ENCODE peak calls at places on chromosomes 2 and 18, in eight cellular contexts. B is lower leg skin, T is H54, R is A549, K is breast epithelium, O is K562, C is testis, Q is gastrocnemius medialis. D is an unnamed sample.

GRCh38 chr2:19864369-19864768 is 37.4 kb downstream of the TTC32 start:
- DNase-seq in B (no peak), T (no peak), R (no peak), K (no peak), O (no peak), C (no peak), Q (no peak), D (no peak)

GRCh38 chr2:207133862-207134519 is 31.8 kb downstream of the KLF7 start:
- DNase-seq in B (peak), T (peak), R (no peak), K (no peak), O (no peak), C (peak), Q (peak), D (no peak)

GRCh38 chr2:64329848-64330247 is 124.1 kb upstream of the LGALSL start:
- DNase-seq in B (no peak), T (no peak), R (no peak), K (no peak), O (no peak), C (no peak), Q (no peak), D (peak)

GRCh38 chr18:29157057-29157780 is 980.3 kb upstream of the CDH2 start:
- DNase-seq in B (no peak), T (no peak), R (no peak), K (no peak), O (no peak), C (no peak), Q (no peak), D (no peak)

GRCh38 chr2:26284132-26284531 is 39.4 kb downstream of the HADHB start:
- DNase-seq in B (no peak), T (peak), R (no peak), K (no peak), O (no peak), C (no peak), Q (no peak), D (no peak)

GRCh38 chr2:174874081-174874480 is 109.8 kb upstream of the CHRNA1 start:
- DNase-seq in B (no peak), T (no peak), R (no peak), K (no peak), O (no peak), C (no peak), Q (no peak), D (no peak)

GRCh38 chr2:163601377-163601776 is 134.4 kb downstream of the FIGN start:
- DNase-seq in B (no peak), T (no peak), R (no peak), K (no peak), O (no peak), C (no peak), Q (no peak), D (no peak)

GRCh38 chr2:133255363-133255762 is 312.9 kb downstream of the NCKAP5 start:
- DNase-seq in B (no peak), T (no peak), R (no peak), K (no peak), O (no peak), C (no peak), Q (no peak), D (no peak)

GRCh38 chr2:68569604-68570003 is 73.8 kb upstream of the PROKR1 start:
- DNase-seq in B (no peak), T (no peak), R (no peak), K (no peak), O (no peak), C (no peak), Q (no peak), D (no peak)

GRCh38 chr2:162840598-162841246 is 2.2 kb upstream of the KCNH7 start:
- DNase-seq in B (no peak), T (no peak), R (peak), K (peak), O (peak), C (peak), Q (no peak), D (no peak)

GRCh38 chr2:220499281-220499680 is 871.9 kb downstream of the SLC4A3 start:
- DNase-seq in B (peak), T (peak), R (peak), K (no peak), O (no peak), C (no peak), Q (peak), D (no peak)

GRCh38 chr2:177256695-177257094 is 7.8 kb downstream of the NFE2L2 start:
- DNase-seq in B (no peak), T (no peak), R (no peak), K (no peak), O (no peak), C (no peak), Q (no peak), D (no peak)

GRCh38 chr2:239539083-239539775 is 138.4 kb upstream of the HDAC4 start:
- DNase-seq in B (no peak), T (no peak), R (no peak), K (peak), O (no peak), C (no peak), Q (no peak), D (no peak)

GRCh38 chr2:196105956-196106355 is 37.3 kb upstream of the DNAH7 start:
- DNase-seq in B (no peak), T (no peak), R (no peak), K (no peak), O (no peak), C (no peak), Q (no peak), D (no peak)

GRCh38 chr2:133569416-133569815 is 1.2 kb upstream of the NCKAP5 start:
- DNase-seq in B (no peak), T (no peak), R (no peak), K (no peak), O (no peak), C (no peak), Q (no peak), D (no peak)

GRCh38 chr2:158214431-158214830 is 112.8 kb downstream of the UPP2 start:
- DNase-seq in B (peak), T (no peak), R (no peak), K (no peak), O (peak), C (peak), Q (no peak), D (no peak)

GRCh38 chr18:35050004-35050623 is 8.9 kb downstream of the MAPRE2 start:
- DNase-seq in B (no peak), T (no peak), R (no peak), K (no peak), O (no peak), C (no peak), Q (no peak), D (no peak)

GRCh38 chr2:189613650-189614420 is 33.2 kb upstream of the SLC40A1 start:
- DNase-seq in B (no peak), T (no peak), R (no peak), K (no peak), O (no peak), C (peak), Q (peak), D (no peak)

GRCh38 chr2:152646775-152647174 is 70.5 kb downstream of the PRPF40A start:
- DNase-seq in B (no peak), T (peak), R (peak), K (no peak), O (no peak), C (no peak), Q (no peak), D (no peak)

GRCh38 chr2:188449570-188449969 is 157.9 kb downstream of the GULP1 start:
- DNase-seq in B (no peak), T (no peak), R (no peak), K (no peak), O (no peak), C (no peak), Q (no peak), D (no peak)

GRCh38 chr2:132544045-132544630 is 125.9 kb downstream of the LYPD1 start:
- DNase-seq in B (no peak), T (no peak), R (no peak), K (no peak), O (no peak), C (no peak), Q (no peak), D (no peak)

GRCh38 chr2:238949710-238950345 is 101.9 kb downstream of the TWIST2 start:
- DNase-seq in B (no peak), T (no peak), R (no peak), K (no peak), O (no peak), C (peak), Q (no peak), D (peak)

GRCh38 chr2:42652086-42652485 is 83.7 kb downstream of the MTA3 start:
- DNase-seq in B (no peak), T (no peak), R (no peak), K (no peak), O (no peak), C (no peak), Q (no peak), D (no peak)

DNA sequence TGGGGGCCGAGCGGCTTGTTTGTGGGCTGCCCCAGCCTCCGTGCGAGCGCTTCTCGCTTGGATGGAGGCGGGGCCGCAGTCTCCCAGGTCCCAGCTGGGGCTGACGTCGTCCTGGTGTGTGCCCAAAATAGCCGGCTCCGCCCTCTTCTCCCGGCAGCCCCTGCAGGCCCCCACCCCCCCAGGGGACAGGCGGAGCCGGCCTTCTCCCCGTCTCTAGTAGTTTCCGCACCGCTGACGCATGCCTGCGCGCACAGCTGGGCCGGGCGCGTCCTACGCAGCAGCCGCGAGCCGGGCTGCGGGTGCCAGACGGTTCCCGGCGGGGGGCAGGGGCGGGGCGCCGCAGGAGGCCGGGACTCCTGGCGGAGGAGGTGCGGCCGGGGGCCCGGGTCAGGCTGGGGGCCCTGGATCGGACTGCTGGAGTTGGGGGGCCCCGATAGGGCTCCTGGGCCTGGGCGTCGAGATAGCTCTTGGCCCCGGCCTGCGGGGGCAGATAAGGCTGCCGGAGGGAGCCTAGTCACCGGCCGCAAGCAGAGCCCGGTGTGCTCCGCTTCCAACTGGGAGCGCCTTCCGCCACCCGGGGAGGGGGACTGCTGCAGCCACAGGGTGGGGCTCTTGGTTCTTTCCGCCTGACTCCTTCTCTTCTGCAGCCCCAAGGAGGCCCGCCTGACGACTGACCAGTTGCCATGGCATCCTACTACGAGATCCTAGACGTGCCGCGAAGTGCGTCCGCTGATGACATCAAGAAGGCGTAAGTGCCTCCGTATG is at the start of gene DNAJB2:
- DNase-seq in B (peak), T (peak), R (peak), K (peak), O (peak), C (peak), Q (peak), D (peak)
- TF ChIP-seq POLR2A in B (peak), T (peak), R (peak), K (peak), O (no peak), C (peak), Q (peak), D (peak)

GRCh38 chr2:47569658-47570398 is 166.9 kb downstream of the MSH2 start:
- DNase-seq in B (no peak), T (no peak), R (no peak), K (no peak), O (no peak), C (no peak), Q (no peak), D (no peak)
- TF ChIP-seq POLR2A in B (no peak), T (no peak), R (no peak), K (no peak), O (no peak), C (no peak), Q (no peak), D (no peak)

DNA sequence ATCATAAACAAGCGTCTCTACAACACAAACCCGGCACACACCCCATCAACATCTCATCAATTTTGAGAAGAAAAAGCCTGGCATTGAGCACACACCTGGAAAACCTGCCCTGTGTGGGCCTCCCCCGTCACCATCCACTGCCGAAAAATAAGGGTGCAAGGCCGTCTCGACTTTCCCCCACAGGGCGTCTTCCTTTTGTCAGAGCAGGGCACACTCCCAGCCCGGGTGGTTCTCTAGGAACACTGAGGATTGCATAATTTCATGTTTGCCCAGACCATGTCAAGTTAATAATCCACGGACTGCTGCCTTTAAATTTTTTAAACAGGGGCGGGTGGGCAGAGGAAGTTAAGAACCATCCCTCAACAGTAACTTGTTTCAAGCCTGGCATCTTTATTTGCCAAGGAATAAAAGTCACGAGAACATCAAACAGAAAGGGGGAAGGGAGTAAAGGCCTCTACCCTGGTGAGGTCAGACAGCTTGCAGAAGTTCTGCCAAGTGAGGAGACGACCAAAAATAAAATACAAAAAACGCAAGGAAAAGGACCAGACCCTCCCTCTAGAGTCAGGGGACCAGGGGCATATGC is 2.1 kb downstream of the TFCP2L1 start:
- DNase-seq in B (no peak), T (no peak), R (peak), K (peak), O (no peak), C (no peak), Q (no peak), D (no peak)
- TF ChIP-seq POLR2A in B (no peak), T (no peak), R (no peak), K (no peak), O (no peak), C (no peak), Q (no peak), D (no peak)

DNA sequence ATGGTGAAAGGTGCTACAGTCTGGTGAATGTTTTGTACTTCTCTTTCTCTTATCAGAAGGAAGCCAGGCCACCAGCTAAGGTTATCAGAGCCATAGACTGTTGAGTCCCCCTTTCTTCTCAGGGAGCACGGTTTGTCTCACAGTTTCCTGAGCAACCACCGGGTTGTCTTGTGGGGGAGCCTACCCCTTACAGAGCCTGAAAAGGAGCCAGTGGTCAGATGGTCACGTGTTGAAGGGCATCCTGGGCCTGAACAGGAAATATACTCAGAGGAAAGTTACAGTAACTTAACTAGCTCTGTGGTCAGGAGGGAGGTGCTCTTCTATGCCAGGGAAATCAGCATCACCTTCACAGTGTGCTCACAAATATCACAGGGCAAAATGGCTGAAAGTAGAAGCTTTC is 11.6 kb downstream of the CD28 start:
- DNase-seq in B (no peak), T (no peak), R (no peak), K (no peak), O (peak), C (no peak), Q (no peak), D (no peak)
- TF ChIP-seq POLR2A in B (no peak), T (no peak), R (no peak), K (no peak), O (no peak), C (no peak), Q (no peak), D (no peak)

GRCh38 chr2:2613279-2614199 is 282.5 kb upstream of the MYT1L start:
- DNase-seq in B (peak), T (peak), R (peak), K (peak), O (peak), C (peak), Q (peak), D (peak)
- TF ChIP-seq POLR2A in B (no peak), T (peak), R (peak), K (no peak), O (peak), C (no peak), Q (peak), D (no peak)

GRCh38 chr2:208253518-208254117 is 1.3 kb downstream of the IDH1 start:
- DNase-seq in B (no peak), T (no peak), R (no peak), K (no peak), O (no peak), C (no peak), Q (no peak), D (no peak)
- TF ChIP-seq POLR2A in B (no peak), T (no peak), R (no peak), K (no peak), O (no peak), C (no peak), Q (no peak), D (no peak)

GRCh38 chr2:96510931-96511595 is 5.9 kb upstream of the NEURL3 start:
- DNase-seq in B (no peak), T (no peak), R (no peak), K (peak), O (no peak), C (no peak), Q (no peak), D (no peak)

GRCh38 chr2:96508521-96509113 is 3.5 kb upstream of the NEURL3 start:
- DNase-seq in B (no peak), T (no peak), R (no peak), K (peak), O (no peak), C (no peak), Q (no peak), D (no peak)

GRCh38 chr2:96507957-96508520 is 2.9 kb upstream of the NEURL3 start:
- DNase-seq in B (no peak), T (peak), R (peak), K (peak), O (peak), C (peak), Q (peak), D (no peak)

GRCh38 chr2:96509847-96510230 is 4.7 kb upstream of the NEURL3 start:
- DNase-seq in B (no peak), T (no peak), R (no peak), K (no peak), O (no peak), C (no peak), Q (no peak), D (no peak)

GRCh38 chr2:96509114-96509846 is 4.1 kb upstream of the NEURL3 start:
- DNase-seq in B (peak), T (peak), R (peak), K (peak), O (peak), C (peak), Q (peak), D (peak)
- TF ChIP-seq POLR2A in B (no peak), T (no peak), R (no peak), K (no peak), O (no peak), C (no peak), Q (no peak), D (no peak)

GRCh38 chr2:217165547-217165946 is 305.7 kb upstream of the TNP1 start:
- DNase-seq in B (no peak), T (no peak), R (no peak), K (no peak), O (no peak), C (no peak), Q (no peak), D (no peak)

GRCh38 chr2:217164008-217164407 is 304.1 kb upstream of the TNP1 start:
- DNase-seq in B (no peak), T (no peak), R (no peak), K (no peak), O (no peak), C (no peak), Q (peak), D (no peak)

GRCh38 chr2:217160978-217161973 is 301.4 kb upstream of the TNP1 start:
- DNase-seq in B (no peak), T (no peak), R (no peak), K (no peak), O (no peak), C (peak), Q (no peak), D (no peak)

GRCh38 chr2:217160103-217160502 is 300.2 kb upstream of the TNP1 start:
- DNase-seq in B (no peak), T (no peak), R (no peak), K (no peak), O (no peak), C (no peak), Q (no peak), D (no peak)

GRCh38 chr2:217162533-217162932 is 302.7 kb upstream of the TNP1 start:
- DNase-seq in B (no peak), T (no peak), R (no peak), K (no peak), O (peak), C (no peak), Q (no peak), D (no peak)
- TF ChIP-seq POLR2A in B (no peak), T (no peak), R (no peak), K (no peak), O (no peak), C (no peak), Q (no peak), D (no peak)

GRCh38 chr2:28392297-28393114 is at the start of gene FOSL2:
- DNase-seq in B (peak), T (peak), R (peak), K (peak), O (peak), C (peak), Q (peak), D (peak)
- TF ChIP-seq POLR2A in B (peak), T (peak), R (peak), K (peak), O (peak), C (peak), Q (peak), D (peak)